ENCODE peak calls at places on chromosomes 6 and 20, in four cellular contexts. V is HepG2, Z is K562, L is SK-N-SH. C is an unnamed sample.

GRCh38 chr6:52407467-52407866 is 12.7 kb upstream of the EFHC1 start:
- DNase-seq in L (peak), V (peak), Z (peak), C (peak)

GRCh38 chr20:63009988-63010769 is 3.4 kb upstream of the BHLHE23 start:
- DNase-seq in Z (peak), V (no peak), L (no peak), C (no peak)

GRCh38 chr6:17656092-17656491 is 50.6 kb downstream of the NUP153 start:
- DNase-seq in Z (no peak), V (peak), L (peak), C (no peak)

GRCh38 chr20:61936701-61937131 is 129.0 kb downstream of the TAF4 start:
- DNase-seq in V (no peak), L (no peak), Z (no peak), C (no peak)

GRCh38 chr6:160750276-160750689 is 48.2 kb downstream of the PLG start:
- DNase-seq in L (no peak), V (peak), Z (peak), C (no peak)

GRCh38 chr6:159512571-159512970 is 180.5 kb downstream of the SOD2 start:
- DNase-seq in Z (no peak), V (no peak), L (no peak), C (no peak)

GRCh38 chr6:159168536-159169192 is 536 bp upstream of the FNDC1 start:
- DNase-seq in V (peak), Z (peak), L (peak), C (no peak)

GRCh38 chr20:8757146-8757545 is 311.7 kb upstream of the PLCB4 start:
- DNase-seq in Z (no peak), L (no peak), V (no peak), C (no peak)

GRCh38 chr6:27138837-27139752 is 108.4 kb upstream of the PRSS16 start:
- DNase-seq in V (no peak), L (peak), Z (peak), C (peak)

GRCh38 chr20:49323622-49324238 is 45.9 kb upstream of the ZNFX1 start:
- DNase-seq in V (peak), Z (peak), L (peak), C (peak)

GRCh38 chr20:3686867-3687321 is 5.1 kb upstream of the ADAM33 start:
- DNase-seq in Z (no peak), V (no peak), L (no peak), C (no peak)

GRCh38 chr6:107488174-107488874 is 1.6 kb upstream of the SOBP start:
- DNase-seq in V (no peak), L (peak), Z (no peak), C (no peak)

GRCh38 chr20:40908311-40908710 is 120.3 kb upstream of the TOP1 start:
- DNase-seq in V (no peak), Z (no peak), L (no peak), C (no peak)

GRCh38 chr6:42748241-42748898 is 2.5 kb upstream of the TBCC start:
- DNase-seq in L (no peak), Z (peak), V (no peak), C (no peak)

GRCh38 chr20:2237059-2237458 is 58.7 kb upstream of the TGM3 start:
- DNase-seq in Z (no peak), L (no peak), V (no peak), C (no peak)

GRCh38 chr6:130780137-130780536 is 47.1 kb upstream of the SMLR1 start:
- DNase-seq in Z (no peak), V (no peak), L (no peak), C (no peak)

GRCh38 chr20:57476073-57476526 is 48.8 kb downstream of the CTCFL start:
- DNase-seq in V (no peak), Z (no peak), L (no peak), C (no peak)

GRCh38 chr20:22810626-22811559 is 224.2 kb upstream of the SSTR4 start:
- DNase-seq in V (no peak), Z (no peak), L (no peak), C (no peak)

GRCh38 chr6:90168693-90169131 is 127.9 kb downstream of the BACH2 start:
- DNase-seq in L (no peak), V (no peak), Z (no peak), C (no peak)

GRCh38 chr6:35415065-35415880 is 36.9 kb upstream of the FANCE start:
- DNase-seq in Z (peak), V (peak), L (peak), C (no peak)

GRCh38 chr6:83430606-83431544 is at the start of gene ME1:
- DNase-seq in V (no peak), Z (peak), L (peak), C (peak)

GRCh38 chr20:54324652-54325285 is 116.9 kb downstream of the PFDN4 start:
- DNase-seq in V (no peak), L (no peak), Z (no peak), C (no peak)

GRCh38 chr20:5349448-5349847 is 32.7 kb upstream of the PROKR2 start:
- DNase-seq in L (no peak), V (no peak), Z (no peak), C (no peak)

GRCh38 chr20:24894488-24894887 is 54.6 kb upstream of the CST7 start:
- DNase-seq in V (no peak), L (no peak), Z (no peak), C (no peak)

GRCh38 chr20:31560900-31561598 is 44.0 kb upstream of the ID1 start:
- DNase-seq in L (no peak), Z (no peak), V (no peak), C (no peak)

GRCh38 chr6:134810402-134810801 is 139.5 kb downstream of the ALDH8A1 start:
- DNase-seq in Z (no peak), L (no peak), V (no peak), C (no peak)

GRCh38 chr20:32091888-32092346 is 17.6 kb upstream of the TM9SF4 start:
- DNase-seq in V (peak), L (peak), Z (peak), C (peak)

GRCh38 chr6:7621761-7622160 is 31.8 kb downstream of the SNRNP48 start:
- DNase-seq in L (no peak), Z (no peak), V (peak), C (no peak)

GRCh38 chr6:40894962-40895799 is 143.8 kb downstream of the UNC5CL start:
- DNase-seq in Z (peak), V (peak), L (peak), C (peak)

GRCh38 chr20:59697082-59697481 is 92.7 kb downstream of the PHACTR3 start:
- DNase-seq in L (no peak), V (no peak), Z (no peak), C (no peak)

GRCh38 chr6:113936093-113936934 is 34.6 kb downstream of the HDAC2 start:
- DNase-seq in V (peak), L (peak), Z (peak), C (peak)

GRCh38 chr20:4192378-4193048 is 177.2 kb upstream of the RNF24 start:
- DNase-seq in V (no peak), Z (peak), L (no peak), C (no peak)

GRCh38 chr20:24957326-24957996 is 8.4 kb downstream of the CST7 start:
- DNase-seq in Z (no peak), V (no peak), L (no peak), C (no peak)

GRCh38 chr20:50713677-50714101 is 17.7 kb upstream of the PARD6B start:
- DNase-seq in L (no peak), V (no peak), Z (no peak), C (no peak)

GRCh38 chr6:99613398-99613704 is 6.7 kb downstream of the PRDM13 start:
- DNase-seq in L (peak), V (no peak), Z (no peak), C (peak)

GRCh38 chr6:99614430-99615161 is 8.0 kb downstream of the PRDM13 start:
- DNase-seq in L (peak), V (no peak), Z (no peak), C (no peak)

GRCh38 chr6:99612551-99613397 is 6.1 kb downstream of the PRDM13 start:
- DNase-seq in Z (no peak), L (no peak), V (no peak), C (no peak)

GRCh38 chr6:99611148-99611547 is 4.5 kb downstream of the PRDM13 start:
- DNase-seq in V (no peak), Z (peak), L (no peak), C (no peak)

DNA sequence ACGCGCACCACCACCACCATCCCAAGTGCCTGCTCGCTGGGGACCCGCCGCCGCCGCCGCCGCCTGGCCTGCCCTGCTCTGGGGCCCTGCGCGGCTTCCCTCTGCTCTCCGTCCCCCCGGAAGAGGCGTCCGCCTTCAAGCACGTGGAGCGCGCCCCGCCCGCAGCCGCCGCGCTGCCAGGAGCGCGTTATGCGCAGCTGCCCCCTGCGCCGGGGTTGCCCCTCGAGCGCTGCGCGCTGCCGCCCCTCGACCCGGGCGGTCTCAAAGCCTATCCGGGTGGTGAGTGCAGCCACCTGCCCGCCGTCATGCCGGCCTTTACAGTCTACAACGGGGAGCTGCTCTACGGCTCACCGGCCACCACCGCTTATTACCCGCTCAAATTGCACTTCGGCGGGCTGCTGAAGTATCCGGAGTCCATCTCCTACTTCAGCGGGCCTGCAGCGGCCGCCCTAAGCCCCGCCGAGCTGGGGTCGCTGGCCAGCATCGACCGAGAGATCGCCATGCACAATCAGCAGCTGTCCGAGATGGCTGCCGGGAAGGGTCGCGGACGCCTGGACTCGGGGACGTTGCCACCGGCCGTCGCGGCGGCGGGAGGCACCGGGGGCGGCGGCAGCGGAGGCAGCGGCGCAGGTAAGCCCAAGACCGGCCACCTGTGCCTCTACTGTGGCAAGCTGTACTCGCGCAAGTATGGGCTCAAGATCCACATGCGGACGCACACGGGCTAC is 7.2 kb downstream of the PRDM13 start:
- DNase-seq in L (peak), Z (no peak), V (no peak), C (no peak)
- TF ChIP-seq GABPA in L (no peak), Z (no peak), V (no peak), C (no peak)

GRCh38 chr6:25464225-25464624 is 185.1 kb downstream of the CARMIL1 start:
- DNase-seq in V (no peak), Z (no peak), L (no peak), C (no peak)
- TF ChIP-seq GABPA in V (no peak), Z (no peak), L (no peak), C (no peak)

GRCh38 chr6:115796061-115796460 is 264.6 kb downstream of the FRK start:
- DNase-seq in Z (no peak), L (no peak), V (no peak), C (no peak)

GRCh38 chr6:115796829-115797228 is 263.9 kb downstream of the FRK start:
- DNase-seq in L (no peak), V (no peak), Z (no peak), C (no peak)

DNA sequence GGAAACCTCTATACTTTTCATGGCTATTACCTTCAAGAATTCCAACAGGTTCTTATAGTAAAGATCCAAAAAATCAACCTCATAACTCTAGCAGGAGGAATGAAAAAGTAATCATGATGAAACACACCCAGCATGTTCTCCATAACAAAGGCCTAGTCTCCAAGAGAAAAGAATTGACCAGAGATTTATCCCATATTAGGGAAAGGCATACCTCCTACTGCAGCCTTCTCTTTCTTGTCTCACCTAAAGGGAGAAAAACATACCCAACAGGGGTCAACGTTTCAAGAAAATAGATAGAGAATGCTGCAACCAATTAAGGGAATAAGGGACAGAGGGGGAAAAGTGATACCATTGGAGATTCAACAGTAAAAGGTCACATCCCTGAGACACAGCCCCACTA is 262.5 kb downstream of the FRK start:
- DNase-seq in L (no peak), Z (no peak), V (no peak), C (no peak)
- TF ChIP-seq GABPA in L (no peak), Z (no peak), V (no peak), C (no peak)

GRCh38 chr6:3756516-3757010 is 5.0 kb upstream of the PXDC1 start:
- DNase-seq in Z (no peak), V (no peak), L (no peak), C (no peak)
- TF ChIP-seq GABPA in Z (no peak), V (no peak), L (no peak), C (no peak)

GRCh38 chr6:151550618-151551017 is 56.8 kb downstream of the CCDC170 start:
- DNase-seq in L (no peak), V (no peak), Z (no peak), C (no peak)

GRCh38 chr6:151549790-151550189 is 56.0 kb downstream of the CCDC170 start:
- DNase-seq in V (no peak), Z (no peak), L (no peak), C (no peak)

GRCh38 chr6:151548201-151548600 is 54.4 kb downstream of the CCDC170 start:
- DNase-seq in L (no peak), V (no peak), Z (no peak), C (no peak)

GRCh38 chr6:151544453-151544852 is 50.6 kb downstream of the CCDC170 start:
- DNase-seq in Z (no peak), V (no peak), L (no peak), C (no peak)

GRCh38 chr6:151546941-151547659 is 53.3 kb downstream of the CCDC170 start:
- DNase-seq in V (no peak), L (no peak), Z (no peak), C (no peak)
- TF ChIP-seq GABPA in V (no peak), L (no peak), Z (no peak), C (no peak)

DNA sequence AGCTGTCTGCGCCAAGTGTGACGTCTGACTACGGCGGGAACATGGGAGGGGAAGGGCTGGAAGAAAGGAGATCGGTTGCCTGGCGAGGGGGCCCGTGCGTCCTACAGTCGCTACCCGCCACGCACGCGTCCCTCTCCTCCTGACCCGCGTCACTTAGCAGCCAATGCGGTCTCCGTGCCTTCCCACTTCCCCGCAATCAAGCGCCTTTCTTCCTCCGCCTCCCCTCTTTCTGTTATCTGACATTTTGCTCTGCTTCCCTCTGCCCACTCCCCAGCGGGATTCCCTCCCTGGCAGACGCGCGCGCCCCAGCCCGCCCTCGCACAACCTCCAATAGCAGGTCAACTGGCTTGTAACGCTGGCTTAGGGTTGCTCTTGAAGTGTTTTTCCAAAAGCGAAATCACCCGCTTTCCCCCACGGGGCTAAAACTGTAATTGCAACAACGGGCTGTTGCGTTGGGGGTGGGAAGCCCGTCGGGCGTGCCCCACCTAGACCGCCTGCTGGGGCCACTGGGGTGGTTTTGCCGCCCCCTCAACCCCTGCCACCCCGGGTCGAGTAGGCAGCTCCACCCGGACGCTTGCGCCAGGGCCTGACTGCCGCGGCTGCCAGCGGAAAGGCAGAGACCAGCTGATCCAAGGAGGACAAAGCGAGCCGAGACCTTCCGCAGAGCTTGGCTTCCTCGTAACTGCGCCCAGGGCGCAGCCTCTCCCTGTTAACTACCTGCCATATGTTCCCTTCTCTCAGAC is 6.2 kb upstream of the SOX4 start:
- DNase-seq in Z (no peak), V (peak), L (peak), C (peak)
- TF ChIP-seq GABPA in Z (no peak), V (no peak), L (no peak), C (no peak)

GRCh38 chr6:84921891-84922290 is 157.5 kb upstream of the TBX18 start:
- DNase-seq in Z (no peak), L (no peak), V (no peak), C (no peak)

GRCh38 chr6:84926756-84927155 is 162.4 kb upstream of the TBX18 start:
- DNase-seq in V (no peak), Z (no peak), L (no peak), C (no peak)

GRCh38 chr6:84929212-84929611 is 164.8 kb upstream of the TBX18 start:
- DNase-seq in L (no peak), V (no peak), Z (no peak), C (no peak)

DNA sequence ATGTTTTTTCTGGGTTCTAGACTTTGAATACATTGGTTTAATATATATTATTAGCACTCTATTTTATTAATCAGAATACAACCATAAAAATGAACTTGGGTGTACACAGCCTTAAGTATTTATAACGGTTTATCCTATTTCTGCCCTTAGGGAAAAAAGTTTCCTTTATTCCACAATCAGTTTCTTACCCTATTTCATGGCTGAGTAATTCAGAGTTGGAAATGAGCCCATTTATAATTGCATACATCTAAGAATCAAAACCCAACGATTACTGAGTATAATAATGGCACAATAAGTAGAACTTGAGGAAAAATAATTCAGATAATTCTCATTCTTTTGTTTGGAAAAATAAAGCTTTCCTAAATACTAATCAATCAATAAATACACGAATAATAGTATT is 161.8 kb upstream of the TBX18 start:
- DNase-seq in L (no peak), Z (no peak), V (no peak), C (no peak)
- TF ChIP-seq GABPA in L (no peak), Z (no peak), V (no peak), C (no peak)

GRCh38 chr6:14880052-14880451 is 365.8 kb upstream of the JARID2 start:
- DNase-seq in L (no peak), Z (no peak), V (no peak), C (no peak)

GRCh38 chr6:14880717-14881116 is 365.2 kb upstream of the JARID2 start:
- DNase-seq in V (no peak), Z (no peak), L (no peak), C (no peak)

GRCh38 chr6:14883921-14884320 is 361.9 kb upstream of the JARID2 start:
- DNase-seq in Z (no peak), L (no peak), V (no peak), C (no peak)

GRCh38 chr6:14882394-14883073 is 363.3 kb upstream of the JARID2 start:
- DNase-seq in L (no peak), Z (no peak), V (no peak), C (no peak)

GRCh38 chr6:14881399-14881798 is 364.5 kb upstream of the JARID2 start:
- DNase-seq in Z (no peak), L (no peak), V (no peak), C (no peak)
- TF ChIP-seq GABPA in Z (no peak), L (no peak), V (no peak), C (no peak)

DNA sequence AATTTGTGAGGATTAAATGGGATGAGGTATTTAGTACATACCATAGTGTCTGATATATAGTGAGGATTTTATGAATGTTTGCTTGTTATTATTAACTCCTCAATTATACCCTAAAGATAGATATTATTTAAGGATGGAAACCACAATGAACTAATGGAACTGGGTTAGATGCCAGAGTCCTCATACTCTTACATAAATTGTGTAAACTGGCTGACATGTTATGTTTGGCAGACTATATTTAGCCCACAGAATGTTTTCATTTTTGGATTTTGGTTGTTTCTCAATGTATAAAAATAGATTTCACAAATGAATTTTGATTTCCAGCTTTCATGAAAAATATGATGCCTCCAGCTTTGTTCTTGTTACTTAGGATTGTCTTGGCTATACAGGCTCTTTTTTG is 37.6 kb downstream of the HTR1B start:
- DNase-seq in Z (no peak), V (no peak), L (no peak), C (no peak)
- TF ChIP-seq GABPA in Z (no peak), V (no peak), L (no peak), C (no peak)

C was measured in HL-60.